ENCODE peak calls at places on chromosomes 5 and 9, in eight cellular contexts. B is bronchial epithelial cell; C is anterior cingulate cortex; O is ELF-1; A is stimulated activated CD8-positive, alpha-beta memory T cell treated with anti-CD3 and anti-CD28 coated beads, Interleukin-15, amount 100 ng/mL, for 4 hours; M is GM10248; F is OCI-M1; I is endothelial cell. D is an unnamed sample.

GRCh38 chr9:85716031-85716877 is 25.5 kb downstream of the AGTPBP1 start:
- DNase-seq in F (peak), A (no peak), B (peak), M (peak), C (no peak), O (no peak), I (no peak), D (no peak)

GRCh38 chr9:135522137-135522877 is 1.1 kb downstream of the LCN1 start:
- DNase-seq in C (no peak), F (no peak), I (no peak), M (no peak), B (no peak), A (no peak), O (no peak), D (no peak)

GRCh38 chr9:109716631-109717030 is 63.4 kb upstream of the PALM2AKAP2 start:
- DNase-seq in O (no peak), M (no peak), A (no peak), B (no peak), C (no peak), I (no peak), F (no peak), D (no peak)

GRCh38 chr5:79107020-79107796 is 4.4 kb upstream of the BHMT start:
- DNase-seq in O (peak), A (no peak), C (no peak), M (no peak), F (peak), B (no peak), I (no peak), D (no peak)

GRCh38 chr9:109064963-109065701 is 51.8 kb upstream of the CTNNAL1 start:
- DNase-seq in I (no peak), B (peak), A (no peak), O (no peak), M (no peak), C (no peak), F (no peak), D (no peak)

GRCh38 chr9:37788328-37788727 is 3.5 kb upstream of the EXOSC3 start:
- DNase-seq in O (no peak), A (no peak), I (no peak), F (no peak), B (no peak), M (no peak), C (no peak), D (no peak)

GRCh38 chr5:56152437-56152836 is 80.7 kb downstream of the ANKRD55 start:
- DNase-seq in C (no peak), I (no peak), B (no peak), F (peak), O (no peak), A (no peak), M (no peak), D (no peak)

GRCh38 chr5:129904667-129905466 is 602 bp downstream of the CHSY3 start:
- DNase-seq in B (no peak), I (peak), F (peak), M (no peak), O (peak), C (no peak), A (no peak), D (no peak)

GRCh38 chr5:9057406-9058000 is 488.4 kb downstream of the SEMA5A start:
- DNase-seq in C (no peak), B (no peak), F (no peak), A (no peak), M (no peak), I (no peak), O (no peak), D (no peak)

D was measured in esophagus squamous epithelium.